ENCODE peak calls at places on chromosome 19, in six cellular contexts. Z is K562, O is WTC11, L is GM12878, D is H1, G is HepG2. H is an unnamed sample.

GRCh38 chr19:46610851-46611770 is 10.0 kb downstream of the CALM3 start:
- DNase-seq in Z (no peak), O (peak), L (no peak), D (no peak), G (no peak), H (no peak)

GRCh38 chr19:4467835-4468234 is 4.3 kb upstream of the HDGFL2 start:
- DNase-seq in Z (no peak), O (no peak), L (no peak), D (no peak), G (no peak), H (no peak)

GRCh38 chr19:6519289-6519688 is 11.5 kb upstream of the TNFSF9 start:
- DNase-seq in Z (no peak), O (no peak), L (no peak), D (no peak), G (no peak), H (no peak)

GRCh38 chr19:12155324-12155723 is 1.2 kb downstream of the ZNF625 start:
- DNase-seq in Z (no peak), O (no peak), L (no peak), D (no peak), G (no peak), H (peak)

GRCh38 chr19:33687761-33688656 is 66.3 kb downstream of the CHST8 start:
- DNase-seq in Z (no peak), O (no peak), L (no peak), D (no peak), G (no peak), H (no peak)

GRCh38 chr19:56301886-56302620 is 12.6 kb downstream of the ZSCAN5A start:
- DNase-seq in Z (no peak), O (no peak), L (no peak), D (no peak), G (no peak), H (no peak)

GRCh38 chr19:39498262-39499081 is at the start of gene DLL3:
- DNase-seq in Z (peak), O (peak), L (no peak), D (no peak), G (no peak), H (peak)

GRCh38 chr19:2180881-2181617 is 17.3 kb downstream of the DOT1L start:
- DNase-seq in Z (no peak), O (no peak), L (no peak), D (no peak), G (no peak), H (no peak)

GRCh38 chr19:4577020-4577782 is 17.7 kb upstream of the SEMA6B start:
- DNase-seq in Z (peak), O (no peak), L (no peak), D (no peak), G (no peak), H (peak)

GRCh38 chr19:11373166-11373884 is 1.1 kb upstream of the SWSAP1 start:
- DNase-seq in Z (no peak), O (peak), L (no peak), D (no peak), G (no peak), H (peak)

GRCh38 chr19:30856376-30856775 is 484.2 kb downstream of the ZNF536 start:
- DNase-seq in Z (no peak), O (no peak), L (no peak), D (no peak), G (no peak), H (no peak)

GRCh38 chr19:38684078-38684861 is 36.8 kb downstream of the ACTN4 start:
- DNase-seq in Z (peak), O (no peak), L (no peak), D (no peak), G (no peak), H (no peak)

GRCh38 chr19:48815870-48816501 is 5.2 kb upstream of the BCAT2 start:
- DNase-seq in Z (no peak), O (no peak), L (no peak), D (no peak), G (peak), H (peak)

GRCh38 chr19:42601811-42602443 is 7.2 kb upstream of the CEACAM8 start:
- DNase-seq in Z (peak), O (peak), L (no peak), D (no peak), G (peak), H (peak)

GRCh38 chr19:32576790-32577189 is 4.2 kb upstream of the PDCD5 start:
- DNase-seq in Z (no peak), O (no peak), L (no peak), D (no peak), G (no peak), H (no peak)

GRCh38 chr19:44003461-44004134 is 841 bp downstream of the ZNF230 start:
- DNase-seq in Z (peak), O (no peak), L (no peak), D (no peak), G (peak), H (peak)

GRCh38 chr19:30304540-30304939 is 67.6 kb upstream of the ZNF536 start:
- DNase-seq in Z (no peak), O (no peak), L (no peak), D (no peak), G (no peak), H (no peak)

GRCh38 chr19:56403261-56403660 is 871 bp upstream of the ZNF583 start:
- DNase-seq in Z (no peak), O (no peak), L (no peak), D (no peak), G (no peak), H (no peak)

GRCh38 chr19:16259385-16260159 is 61.9 kb downstream of the AP1M1 start:
- DNase-seq in Z (no peak), O (no peak), L (peak), D (no peak), G (no peak), H (no peak)

GRCh38 chr19:51509823-51510660 is 8.4 kb upstream of the SIGLEC12 start:
- DNase-seq in Z (peak), O (no peak), L (no peak), D (no peak), G (no peak), H (no peak)

GRCh38 chr19:58407658-58408151 is 744 bp upstream of the ZNF584 start:
- DNase-seq in Z (no peak), O (no peak), L (no peak), D (no peak), G (peak), H (peak)

GRCh38 chr19:57560049-57560491 is 407 bp upstream of the ZNF550 start:
- DNase-seq in Z (no peak), O (no peak), L (no peak), D (no peak), G (no peak), H (no peak)

GRCh38 chr19:16594681-16595091 is 22.5 kb upstream of the SLC35E1 start:
- DNase-seq in Z (no peak), O (no peak), L (no peak), D (no peak), G (no peak), H (no peak)

GRCh38 chr19:18414504-18415176 is 4.6 kb upstream of the SSBP4 start:
- DNase-seq in Z (peak), O (no peak), L (no peak), D (no peak), G (no peak), H (peak)

GRCh38 chr19:51476164-51476563 is 2.2 kb upstream of the CEACAM18 start:
- DNase-seq in Z (no peak), O (no peak), L (no peak), D (no peak), G (no peak), H (no peak)

GRCh38 chr19:46925548-46925950 is 64.8 kb downstream of the ARHGAP35 start:
- DNase-seq in Z (no peak), O (no peak), L (no peak), D (no peak), G (peak), H (no peak)

GRCh38 chr19:33309826-33310225 is 7.5 kb upstream of the CEBPA start:
- DNase-seq in Z (no peak), O (no peak), L (no peak), D (no peak), G (no peak), H (no peak)

GRCh38 chr19:10797541-10798256 is 38.3 kb downstream of the TMED1 start:
- DNase-seq in Z (no peak), O (no peak), L (peak), D (no peak), G (no peak), H (no peak)

GRCh38 chr19:39974377-39975155 is 3.6 kb downstream of the PSMC4 start:
- DNase-seq in Z (no peak), O (no peak), L (no peak), D (no peak), G (no peak), H (no peak)

GRCh38 chr19:6769006-6769637 is 1.9 kb upstream of the SH2D3A start:
- DNase-seq in Z (peak), O (peak), L (no peak), D (no peak), G (no peak), H (peak)

GRCh38 chr19:4969772-4970531 is 1.0 kb downstream of the KDM4B start:
- DNase-seq in Z (no peak), O (no peak), L (peak), D (no peak), G (no peak), H (peak)

GRCh38 chr19:2051771-2052704 is 994 bp upstream of the MKNK2 start:
- DNase-seq in Z (no peak), O (no peak), L (peak), D (no peak), G (no peak), H (no peak)

GRCh38 chr19:56718231-56718630 is 46.7 kb upstream of the ZNF835 start:
- DNase-seq in Z (no peak), O (no peak), L (no peak), D (no peak), G (no peak), H (no peak)

GRCh38 chr19:5571777-5572176 is 4.0 kb upstream of the TINCR start:
- DNase-seq in Z (no peak), O (no peak), L (no peak), D (no peak), G (no peak), H (no peak)

GRCh38 chr19:3284759-3285646 is 60.5 kb downstream of the CELF5 start:
- DNase-seq in Z (peak), O (peak), L (no peak), D (peak), G (peak), H (peak)

GRCh38 chr19:3253270-3253669 is 28.8 kb downstream of the CELF5 start:
- DNase-seq in Z (peak), O (no peak), L (no peak), D (no peak), G (no peak), H (peak)

GRCh38 chr19:4057913-4058695 is 8.6 kb downstream of the ZBTB7A start:
- DNase-seq in Z (peak), O (no peak), L (no peak), D (no peak), G (peak), H (peak)

GRCh38 chr19:6222884-6223283 is 56.9 kb downstream of the MLLT1 start:
- DNase-seq in Z (no peak), O (no peak), L (no peak), D (no peak), G (no peak), H (no peak)

GRCh38 chr19:10219678-10220077 is 11.5 kb downstream of the S1PR2 start:
- DNase-seq in Z (peak), O (peak), L (peak), D (peak), G (peak), H (peak)

GRCh38 chr19:31263317-31263716 is 85.9 kb downstream of the TSHZ3 start:
- DNase-seq in Z (no peak), O (no peak), L (no peak), D (no peak), G (no peak), H (no peak)

DNA sequence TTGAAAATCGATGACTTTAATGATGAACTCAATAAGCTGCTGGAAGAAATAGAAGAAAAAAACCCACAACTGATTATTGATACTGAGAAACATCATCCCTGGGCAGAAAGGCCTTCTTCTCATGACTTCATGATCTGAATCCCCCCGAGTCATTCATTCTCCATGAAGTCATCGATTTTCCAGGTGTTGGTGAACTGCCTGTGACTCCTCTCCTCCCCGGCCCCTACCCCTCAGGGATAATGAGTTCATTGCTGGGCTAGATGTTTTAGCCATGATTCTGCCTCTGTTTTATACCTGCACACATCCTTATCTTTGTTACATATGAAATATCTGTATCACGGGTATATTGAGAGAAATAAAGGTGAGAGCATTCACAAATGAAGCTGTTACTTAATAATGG is 34.6 kb downstream of the NLRP2 start:
- DNase-seq in Z (no peak), O (no peak), L (no peak), D (no peak), G (no peak), H (no peak)
- TF ChIP-seq CREB1 in Z (no peak), O (no peak), L (no peak), D (no peak), G (no peak), H (no peak)

GRCh38 chr19:13987101-13987890 is 18.8 kb downstream of the RFX1 start:
- DNase-seq in Z (no peak), O (no peak), L (no peak), D (no peak), G (no peak), H (no peak)
- TF ChIP-seq CREB1 in Z (no peak), O (no peak), L (no peak), D (no peak), G (no peak), H (no peak)

GRCh38 chr19:45376045-45376724 is 5.8 kb upstream of the ERCC2 start:
- DNase-seq in Z (no peak), O (peak), L (no peak), D (no peak), G (peak), H (peak)
- TF ChIP-seq CREB1 in Z (no peak), O (no peak), L (no peak), D (no peak), G (no peak), H (no peak)

GRCh38 chr19:37467608-37468090 is 405 bp upstream of the ZNF569 start:
- DNase-seq in Z (no peak), O (no peak), L (no peak), D (no peak), G (no peak), H (no peak)

GRCh38 chr19:37472165-37472564 is 3.0 kb downstream of the ZNF570 start:
- DNase-seq in Z (no peak), O (no peak), L (no peak), D (no peak), G (no peak), H (no peak)

GRCh38 chr19:37466798-37467607 is at the start of gene ZNF569:
- DNase-seq in Z (peak), O (peak), L (peak), D (peak), G (peak), H (peak)

GRCh38 chr19:37468961-37469777 is at the start of gene ZNF570:
- DNase-seq in Z (no peak), O (peak), L (peak), D (peak), G (peak), H (peak)

DNA sequence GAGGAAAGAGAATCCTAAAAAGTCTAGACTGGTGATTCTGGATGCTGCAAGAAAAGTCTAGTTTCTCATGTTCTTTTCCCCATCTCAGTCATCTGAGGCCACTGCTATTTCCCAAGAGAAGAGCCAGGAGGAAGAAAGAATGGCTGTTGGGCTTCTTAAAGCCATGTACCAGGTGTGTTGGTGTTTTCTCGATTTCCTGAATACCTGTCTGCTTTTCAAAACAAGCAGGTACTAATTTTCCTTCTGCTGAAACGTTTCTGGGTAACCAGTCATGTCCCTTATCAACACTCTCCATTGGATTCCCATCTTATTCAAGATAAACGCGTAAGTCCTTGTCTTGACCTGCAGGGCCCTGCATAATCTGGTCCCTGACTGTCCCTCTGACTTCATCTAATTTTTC is 1.1 kb downstream of the ZNF570 start:
- DNase-seq in Z (no peak), O (no peak), L (no peak), D (no peak), G (no peak), H (no peak)
- TF ChIP-seq CREB1 in Z (no peak), O (no peak), L (no peak), D (no peak), G (no peak), H (no peak)

GRCh38 chr19:45102481-45102880 is 9.5 kb downstream of the PPP1R37 start:
- DNase-seq in Z (no peak), O (no peak), L (no peak), D (no peak), G (no peak), H (no peak)

GRCh38 chr19:45101796-45102195 is 8.8 kb downstream of the PPP1R37 start:
- DNase-seq in Z (no peak), O (no peak), L (no peak), D (no peak), G (no peak), H (no peak)

GRCh38 chr19:45103200-45103624 is 10.2 kb downstream of the PPP1R37 start:
- DNase-seq in Z (no peak), O (no peak), L (no peak), D (no peak), G (no peak), H (no peak)

GRCh38 chr19:45104658-45105384 is 11.8 kb downstream of the PPP1R37 start:
- DNase-seq in Z (no peak), O (no peak), L (no peak), D (no peak), G (no peak), H (no peak)

DNA sequence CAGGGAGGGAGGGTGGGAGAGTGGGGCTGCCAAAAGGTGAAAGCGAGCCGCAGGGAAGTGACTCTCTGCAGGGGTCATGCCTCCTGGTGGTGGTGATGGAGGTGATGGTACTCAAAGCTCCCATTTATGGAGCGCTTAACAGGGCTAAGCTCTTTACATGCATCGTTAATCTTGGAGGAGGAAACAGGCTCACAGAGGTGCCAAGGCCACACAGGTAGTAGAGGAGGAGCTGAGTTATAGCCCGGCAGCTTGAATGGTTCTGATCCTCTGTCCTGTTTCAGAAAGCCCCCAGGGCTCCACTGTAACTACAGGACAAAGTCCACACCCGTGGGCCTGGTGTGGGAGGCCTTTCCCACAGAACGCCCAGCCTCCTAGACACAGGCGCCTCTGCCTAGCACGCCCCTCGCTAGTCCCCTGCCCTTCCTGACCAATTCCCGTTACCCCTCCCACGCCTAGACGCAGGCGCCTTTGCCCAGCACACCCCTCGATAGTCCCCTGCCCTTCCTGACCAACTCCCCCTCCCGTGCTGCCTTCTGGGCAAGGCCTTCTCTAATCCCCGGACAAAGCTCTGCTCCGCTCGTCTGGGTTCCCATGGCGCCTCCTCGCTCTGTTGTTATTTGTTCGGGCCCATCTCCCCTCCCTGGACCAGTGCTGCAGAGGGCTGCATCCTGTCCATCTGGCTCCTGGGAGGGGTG is 10.8 kb downstream of the PPP1R37 start:
- DNase-seq in Z (no peak), O (no peak), L (no peak), D (no peak), G (peak), H (no peak)
- TF ChIP-seq CREB1 in Z (no peak), O (no peak), L (no peak), D (no peak), G (no peak), H (no peak)

GRCh38 chr19:35249848-35250711 is 1.3 kb downstream of the LSR start:
- DNase-seq in Z (no peak), O (peak), L (no peak), D (no peak), G (no peak), H (no peak)
- TF ChIP-seq CREB1 in Z (no peak), O (no peak), L (no peak), D (no peak), G (no peak), H (no peak)

GRCh38 chr19:13731147-13731964 is 33.0 kb upstream of the MRI1 start:
- DNase-seq in Z (peak), O (peak), L (peak), D (peak), G (peak), H (peak)
- TF ChIP-seq CREB1 in Z (no peak), O (no peak), L (no peak), D (no peak), G (no peak), H (no peak)

DNA sequence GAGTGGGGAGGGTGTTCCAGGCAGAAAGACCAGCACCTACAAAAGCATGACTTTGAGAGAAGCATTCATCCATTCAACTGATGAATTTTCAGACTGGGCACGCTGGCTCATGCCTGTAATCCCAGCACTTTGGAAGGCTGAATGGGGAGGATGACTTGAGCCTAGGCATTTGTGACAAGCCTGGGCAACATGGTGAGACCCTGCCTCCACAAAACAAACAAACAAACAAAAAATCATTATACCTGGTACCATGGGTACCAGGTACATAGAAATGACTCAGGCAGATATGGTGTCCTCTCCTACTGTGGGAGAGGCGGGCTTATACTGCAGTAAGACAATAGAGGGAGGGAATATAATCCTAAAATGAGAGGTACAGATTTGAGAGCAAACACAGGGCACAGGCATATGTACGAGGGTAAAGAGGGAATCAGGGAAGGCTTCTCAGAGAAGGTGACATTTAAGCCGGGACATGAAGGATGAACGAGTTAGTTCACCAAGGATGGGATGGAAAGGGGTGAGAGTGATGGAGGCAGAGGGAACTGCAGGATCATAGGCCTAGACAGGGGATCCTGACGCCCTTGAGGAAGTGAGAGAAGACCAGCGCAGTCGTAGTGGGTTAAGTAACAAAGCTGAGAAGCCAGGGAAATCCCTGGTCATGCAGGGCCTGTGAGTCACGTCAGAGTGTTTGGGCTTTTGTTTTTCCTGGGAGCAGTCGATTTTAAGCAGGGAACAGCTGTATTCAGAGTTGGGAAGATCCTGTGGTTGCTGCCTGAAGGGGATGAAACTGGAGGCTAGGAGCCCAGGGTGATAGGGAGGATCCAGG is 2.9 kb downstream of the CYP2S1 start:
- DNase-seq in Z (no peak), O (no peak), L (no peak), D (no peak), G (no peak), H (no peak)
- TF ChIP-seq CREB1 in Z (no peak), O (no peak), L (no peak), D (no peak), G (no peak), H (no peak)

H was measured in GM23338.